ENCODE peak calls at places on chromosomes 4 and X, in seven cellular contexts. One of them, this sample, is unnamed.

GRCh38 chr4:190019023-190019858 is 7.8 kb downstream of the FRG2 start:
- DNase-seq in upper lobe of right lung: no peak
- DNase-seq in mammary epithelial cell: no peak
- DNase-seq in Peyer's patch: no peak
- DNase-seq in A549: no peak
- DNase-seq in choroid plexus epithelial cell: no peak
- DNase-seq in tibial artery: no peak
- DNase-seq in this sample: no peak

GRCh38 chr4:5014007-5014682 is 5.1 kb downstream of the CYTL1 start:
- DNase-seq in upper lobe of right lung: no peak
- DNase-seq in mammary epithelial cell: no peak
- DNase-seq in Peyer's patch: no peak
- DNase-seq in A549: no peak
- DNase-seq in choroid plexus epithelial cell: no peak
- DNase-seq in tibial artery: no peak
- DNase-seq in this sample: no peak

GRCh38 chr4:19349416-19349815 is 902.3 kb upstream of the SLIT2 start:
- DNase-seq in upper lobe of right lung: no peak
- DNase-seq in mammary epithelial cell: peak; percentile 36
- DNase-seq in Peyer's patch: no peak
- DNase-seq in A549: no peak
- DNase-seq in choroid plexus epithelial cell: no peak
- DNase-seq in tibial artery: no peak
- DNase-seq in this sample: no peak

GRCh38 chrX:126342859-126343258 is 176.8 kb upstream of the DCAF12L2 start:
- DNase-seq in upper lobe of right lung: no peak
- DNase-seq in mammary epithelial cell: no peak
- DNase-seq in Peyer's patch: no peak
- DNase-seq in A549: no peak
- DNase-seq in choroid plexus epithelial cell: no peak
- DNase-seq in tibial artery: no peak
- DNase-seq in this sample: no peak

GRCh38 chr4:88006956-88007303 is 505 bp upstream of the PKD2 start:
- DNase-seq in upper lobe of right lung: no peak
- DNase-seq in mammary epithelial cell: no peak
- DNase-seq in Peyer's patch: no peak
- DNase-seq in A549: no peak
- DNase-seq in choroid plexus epithelial cell: no peak
- DNase-seq in tibial artery: no peak
- DNase-seq in this sample: peak; percentile 32

GRCh38 chr4:7894677-7895181 is 44.9 kb downstream of the AFAP1 start:
- DNase-seq in upper lobe of right lung: no peak
- DNase-seq in mammary epithelial cell: no peak
- DNase-seq in Peyer's patch: no peak
- DNase-seq in A549: no peak
- DNase-seq in choroid plexus epithelial cell: no peak
- DNase-seq in tibial artery: no peak
- DNase-seq in this sample: no peak

GRCh38 chr4:7416745-7417432 is 17.8 kb downstream of the PSAPL1 start:
- DNase-seq in upper lobe of right lung: peak; percentile 26
- DNase-seq in mammary epithelial cell: no peak
- DNase-seq in Peyer's patch: peak; percentile 15
- DNase-seq in A549: no peak
- DNase-seq in choroid plexus epithelial cell: no peak
- DNase-seq in tibial artery: peak; percentile 10
- DNase-seq in this sample: no peak

GRCh38 chrX:43595931-43596330 is 60.2 kb upstream of the MAOA start:
- DNase-seq in upper lobe of right lung: no peak
- DNase-seq in mammary epithelial cell: no peak
- DNase-seq in Peyer's patch: no peak
- DNase-seq in A549: no peak
- DNase-seq in choroid plexus epithelial cell: peak; percentile 74
- DNase-seq in tibial artery: no peak
- DNase-seq in this sample: no peak

GRCh38 chr4:165788686-165789463 is 84.2 kb upstream of the TLL1 start:
- DNase-seq in upper lobe of right lung: no peak
- DNase-seq in mammary epithelial cell: no peak
- DNase-seq in Peyer's patch: no peak
- DNase-seq in A549: no peak
- DNase-seq in choroid plexus epithelial cell: no peak
- DNase-seq in tibial artery: no peak
- DNase-seq in this sample: no peak

GRCh38 chr4:113880240-113881028 is 99.0 kb downstream of the ARSJ start:
- DNase-seq in upper lobe of right lung: no peak
- DNase-seq in mammary epithelial cell: no peak
- DNase-seq in Peyer's patch: no peak
- DNase-seq in A549: no peak
- DNase-seq in choroid plexus epithelial cell: no peak
- DNase-seq in tibial artery: no peak
- DNase-seq in this sample: no peak

GRCh38 chr4:70721747-70722146 is at the start of gene RUFY3:
- DNase-seq in upper lobe of right lung: no peak
- DNase-seq in mammary epithelial cell: no peak
- DNase-seq in Peyer's patch: no peak
- DNase-seq in A549: no peak
- DNase-seq in choroid plexus epithelial cell: peak; percentile 97
- DNase-seq in tibial artery: peak; percentile 59
- DNase-seq in this sample: peak; percentile 94

GRCh38 chr4:41294445-41295062 is 37.8 kb downstream of the UCHL1 start:
- DNase-seq in upper lobe of right lung: no peak
- DNase-seq in mammary epithelial cell: no peak
- DNase-seq in Peyer's patch: no peak
- DNase-seq in A549: no peak
- DNase-seq in choroid plexus epithelial cell: no peak
- DNase-seq in tibial artery: no peak
- DNase-seq in this sample: no peak

GRCh38 chr4:79686976-79687375 is 278.9 kb upstream of the GK2 start:
- DNase-seq in upper lobe of right lung: no peak
- DNase-seq in mammary epithelial cell: no peak
- DNase-seq in Peyer's patch: no peak
- DNase-seq in A549: no peak
- DNase-seq in choroid plexus epithelial cell: no peak
- DNase-seq in tibial artery: no peak
- DNase-seq in this sample: no peak

GRCh38 chr4:41509411-41510008 is 28.4 kb upstream of the LIMCH1 start:
- DNase-seq in upper lobe of right lung: no peak
- DNase-seq in mammary epithelial cell: no peak
- DNase-seq in Peyer's patch: no peak
- DNase-seq in A549: no peak
- DNase-seq in choroid plexus epithelial cell: no peak
- DNase-seq in tibial artery: peak; percentile 27
- DNase-seq in this sample: no peak

GRCh38 chr4:6464842-6465588 is 7.4 kb downstream of the PPP2R2C start:
- DNase-seq in upper lobe of right lung: no peak
- DNase-seq in mammary epithelial cell: no peak
- DNase-seq in Peyer's patch: no peak
- DNase-seq in A549: peak; percentile 36
- DNase-seq in choroid plexus epithelial cell: no peak
- DNase-seq in tibial artery: peak; percentile 9
- DNase-seq in this sample: no peak

GRCh38 chrX:68878977-68879376 is 50.2 kb downstream of the EFNB1 start:
- DNase-seq in upper lobe of right lung: no peak
- DNase-seq in mammary epithelial cell: peak; percentile 85
- DNase-seq in Peyer's patch: no peak
- DNase-seq in A549: no peak
- DNase-seq in choroid plexus epithelial cell: no peak
- DNase-seq in tibial artery: no peak
- DNase-seq in this sample: no peak

GRCh38 chrX:48460031-48460430 is 10.0 kb downstream of the SLC38A5 start:
- DNase-seq in upper lobe of right lung: no peak
- DNase-seq in mammary epithelial cell: no peak
- DNase-seq in Peyer's patch: no peak
- DNase-seq in A549: no peak
- DNase-seq in choroid plexus epithelial cell: no peak
- DNase-seq in tibial artery: no peak
- DNase-seq in this sample: no peak

GRCh38 chrX:46208225-46208854 is 336.9 kb downstream of the ZNF674 start:
- DNase-seq in upper lobe of right lung: no peak
- DNase-seq in mammary epithelial cell: peak; percentile 65
- DNase-seq in Peyer's patch: no peak
- DNase-seq in A549: no peak
- DNase-seq in choroid plexus epithelial cell: peak; percentile 29
- DNase-seq in tibial artery: no peak
- DNase-seq in this sample: peak; percentile 54

GRCh38 chrX:150329888-150330287 is 33.2 kb upstream of the MAMLD1 start:
- DNase-seq in upper lobe of right lung: no peak
- DNase-seq in mammary epithelial cell: no peak
- DNase-seq in Peyer's patch: no peak
- DNase-seq in A549: no peak
- DNase-seq in choroid plexus epithelial cell: no peak
- DNase-seq in tibial artery: no peak
- DNase-seq in this sample: no peak

DNA sequence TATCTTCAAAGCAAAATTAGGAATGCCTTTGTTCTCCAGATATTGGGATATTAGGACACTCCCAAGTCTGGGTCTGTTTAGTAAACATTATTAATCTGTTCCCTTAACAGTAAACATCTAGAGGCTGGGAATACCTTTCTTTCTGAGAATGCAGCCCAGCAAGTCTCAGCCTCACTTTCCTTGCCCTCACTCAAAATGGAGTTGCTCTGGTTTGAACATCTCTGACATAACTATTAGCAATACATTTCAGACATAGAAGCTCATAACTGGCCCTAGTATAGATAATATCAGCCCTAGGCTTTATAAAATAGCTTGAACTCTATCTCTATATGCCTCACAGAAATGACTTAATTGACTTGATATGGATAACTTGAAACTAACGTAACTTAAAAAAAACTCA is 299.8 kb downstream of the SPATA18 start:
- DNase-seq in upper lobe of right lung: no peak
- DNase-seq in mammary epithelial cell: no peak
- DNase-seq in Peyer's patch: no peak
- DNase-seq in A549: no peak
- DNase-seq in choroid plexus epithelial cell: no peak
- DNase-seq in tibial artery: no peak
- DNase-seq in this sample: no peak
- TF ChIP-seq CTCF in upper lobe of right lung: no peak
- TF ChIP-seq CTCF in mammary epithelial cell: no peak
- TF ChIP-seq CTCF in Peyer's patch: no peak
- TF ChIP-seq CTCF in A549: no peak
- TF ChIP-seq CTCF in choroid plexus epithelial cell: no peak
- TF ChIP-seq CTCF in tibial artery: no peak
- TF ChIP-seq CTCF in this sample: no peak

GRCh38 chrX:12141511-12141910 is 3.2 kb downstream of the FRMPD4 start:
- DNase-seq in upper lobe of right lung: no peak
- DNase-seq in mammary epithelial cell: no peak
- DNase-seq in Peyer's patch: no peak
- DNase-seq in A549: no peak
- DNase-seq in choroid plexus epithelial cell: no peak
- DNase-seq in tibial artery: no peak
- DNase-seq in this sample: no peak

GRCh38 chrX:12138366-12139313 is at the start of gene FRMPD4:
- DNase-seq in upper lobe of right lung: no peak
- DNase-seq in mammary epithelial cell: peak; percentile 43
- DNase-seq in Peyer's patch: no peak
- DNase-seq in A549: no peak
- DNase-seq in choroid plexus epithelial cell: no peak
- DNase-seq in tibial artery: no peak
- DNase-seq in this sample: no peak

GRCh38 chrX:12142661-12143060 is 4.4 kb downstream of the FRMPD4 start:
- DNase-seq in upper lobe of right lung: no peak
- DNase-seq in mammary epithelial cell: no peak
- DNase-seq in Peyer's patch: no peak
- DNase-seq in A549: no peak
- DNase-seq in choroid plexus epithelial cell: no peak
- DNase-seq in tibial artery: no peak
- DNase-seq in this sample: no peak

GRCh38 chrX:12139934-12140611 is 1.8 kb downstream of the FRMPD4 start:
- DNase-seq in upper lobe of right lung: no peak
- DNase-seq in mammary epithelial cell: peak; percentile 39
- DNase-seq in Peyer's patch: no peak
- DNase-seq in A549: no peak
- DNase-seq in choroid plexus epithelial cell: no peak
- DNase-seq in tibial artery: no peak
- DNase-seq in this sample: no peak

DNA sequence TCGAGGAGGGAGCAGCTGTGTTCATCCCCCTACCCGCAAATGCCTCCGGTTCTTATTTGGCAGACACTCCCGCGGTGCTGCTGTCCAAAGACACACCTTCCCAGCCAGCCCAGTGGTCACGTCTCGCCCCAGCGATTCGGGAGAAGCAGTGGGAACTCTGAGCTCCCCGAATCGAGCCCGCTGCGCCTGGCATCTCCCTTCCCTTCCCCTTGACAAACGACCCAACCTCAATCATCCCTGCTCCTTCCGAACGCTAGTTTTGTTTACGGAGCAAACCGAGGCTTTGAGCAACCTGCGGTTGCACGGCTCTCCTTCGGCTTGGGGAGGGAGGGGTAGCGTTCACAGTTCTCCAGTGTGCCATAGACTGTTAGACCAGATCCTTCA is 299 bp upstream of the FRMPD4 start:
- DNase-seq in upper lobe of right lung: no peak
- DNase-seq in mammary epithelial cell: peak; percentile 14
- DNase-seq in Peyer's patch: no peak
- DNase-seq in A549: no peak
- DNase-seq in choroid plexus epithelial cell: no peak
- DNase-seq in tibial artery: no peak
- DNase-seq in this sample: peak; percentile 4
- H3K4me3 ChIP-seq in upper lobe of right lung: peak overlapping the region; percentile 33
- H3K4me3 ChIP-seq in mammary epithelial cell: peak overlapping the region; percentile 56
- H3K4me3 ChIP-seq in Peyer's patch: peak overlapping the region; percentile 35
- H3K4me3 ChIP-seq in A549: peak overlapping the region; percentile 59
- H3K4me3 ChIP-seq in choroid plexus epithelial cell: no peak overlapping the region
- H3K4me3 ChIP-seq in tibial artery: no peak overlapping the region
- H3K4me3 ChIP-seq in this sample: peak overlapping the region; percentile 33

GRCh38 chr4:77175201-77175610 is 18.2 kb downstream of the CCNG2 start:
- DNase-seq in upper lobe of right lung: no peak
- DNase-seq in mammary epithelial cell: no peak
- DNase-seq in Peyer's patch: no peak
- DNase-seq in A549: no peak
- DNase-seq in choroid plexus epithelial cell: no peak
- DNase-seq in tibial artery: no peak
- DNase-seq in this sample: no peak

GRCh38 chr4:77176606-77177005 is 19.6 kb downstream of the CCNG2 start:
- DNase-seq in upper lobe of right lung: no peak
- DNase-seq in mammary epithelial cell: no peak
- DNase-seq in Peyer's patch: no peak
- DNase-seq in A549: no peak
- DNase-seq in choroid plexus epithelial cell: no peak
- DNase-seq in tibial artery: no peak
- DNase-seq in this sample: no peak

GRCh38 chr4:77177196-77177595 is 20.2 kb downstream of the CCNG2 start:
- DNase-seq in upper lobe of right lung: no peak
- DNase-seq in mammary epithelial cell: no peak
- DNase-seq in Peyer's patch: no peak
- DNase-seq in A549: no peak
- DNase-seq in choroid plexus epithelial cell: no peak
- DNase-seq in tibial artery: no peak
- DNase-seq in this sample: peak; percentile 14

GRCh38 chr4:77172336-77172735 is 15.3 kb downstream of the CCNG2 start:
- DNase-seq in upper lobe of right lung: no peak
- DNase-seq in mammary epithelial cell: peak; percentile 91
- DNase-seq in Peyer's patch: no peak
- DNase-seq in A549: no peak
- DNase-seq in choroid plexus epithelial cell: peak; percentile 91
- DNase-seq in tibial artery: no peak
- DNase-seq in this sample: peak; percentile 87

GRCh38 chr4:77174426-77174825 is 17.4 kb downstream of the CCNG2 start:
- DNase-seq in upper lobe of right lung: no peak
- DNase-seq in mammary epithelial cell: no peak
- DNase-seq in Peyer's patch: no peak
- DNase-seq in A549: no peak
- DNase-seq in choroid plexus epithelial cell: no peak
- DNase-seq in tibial artery: no peak
- DNase-seq in this sample: peak; percentile 6
- TF ChIP-seq CTCF in upper lobe of right lung: no peak
- TF ChIP-seq CTCF in mammary epithelial cell: no peak
- TF ChIP-seq CTCF in Peyer's patch: no peak
- TF ChIP-seq CTCF in A549: no peak
- TF ChIP-seq CTCF in choroid plexus epithelial cell: no peak
- TF ChIP-seq CTCF in tibial artery: no peak
- TF ChIP-seq CTCF in this sample: no peak

GRCh38 chrX:154531626-154532025 is 15.0 kb downstream of the G6PD start:
- DNase-seq in upper lobe of right lung: no peak
- DNase-seq in mammary epithelial cell: no peak
- DNase-seq in Peyer's patch: no peak
- DNase-seq in A549: no peak
- DNase-seq in choroid plexus epithelial cell: peak; percentile 64
- DNase-seq in tibial artery: peak; percentile 44
- DNase-seq in this sample: peak; percentile 36
- H3K4me3 ChIP-seq in upper lobe of right lung: no peak overlapping the region
- H3K4me3 ChIP-seq in mammary epithelial cell: no peak overlapping the region
- H3K4me3 ChIP-seq in Peyer's patch: no peak overlapping the region
- H3K4me3 ChIP-seq in A549: no peak overlapping the region
- H3K4me3 ChIP-seq in choroid plexus epithelial cell: no peak overlapping the region
- H3K4me3 ChIP-seq in tibial artery: no peak overlapping the region
- H3K4me3 ChIP-seq in this sample: no peak overlapping the region